ENCODE peak calls at places on chromosomes 5 and 9, in five cellular contexts. One of them, this sample, is unnamed.

GRCh38 chr9:87233916-87234455 is 263.7 kb upstream of the DAPK1 start:
- DNase-seq in head of caudate nucleus: no peak
- DNase-seq in anterior cingulate cortex: no peak
- DNase-seq in activated effector memory CD4-positive, alpha-beta T cell treated with anti-CD3 and anti-CD28 coated beads, Interleukin-2, amount 50 U/mL, for 16 hours: no peak
- DNase-seq in RCC 7860: no peak
- DNase-seq in this sample: no peak

GRCh38 chr9:85004818-85005413 is 335.4 kb downstream of the NTRK2 start:
- DNase-seq in head of caudate nucleus: no peak
- DNase-seq in anterior cingulate cortex: no peak
- DNase-seq in activated effector memory CD4-positive, alpha-beta T cell treated with anti-CD3 and anti-CD28 coated beads, Interleukin-2, amount 50 U/mL, for 16 hours: no peak
- DNase-seq in RCC 7860: no peak
- DNase-seq in this sample: no peak

GRCh38 chr9:73863924-73864323 is 633.2 kb upstream of the RORB start:
- DNase-seq in head of caudate nucleus: no peak
- DNase-seq in anterior cingulate cortex: no peak
- DNase-seq in activated effector memory CD4-positive, alpha-beta T cell treated with anti-CD3 and anti-CD28 coated beads, Interleukin-2, amount 50 U/mL, for 16 hours: no peak
- DNase-seq in RCC 7860: peak
- DNase-seq in this sample: no peak

GRCh38 chr5:131635755-131636479 is 888 bp upstream of the RAPGEF6 start:
- DNase-seq in head of caudate nucleus: no peak
- DNase-seq in anterior cingulate cortex: no peak
- DNase-seq in activated effector memory CD4-positive, alpha-beta T cell treated with anti-CD3 and anti-CD28 coated beads, Interleukin-2, amount 50 U/mL, for 16 hours: no peak
- DNase-seq in RCC 7860: peak
- DNase-seq in this sample: no peak

GRCh38 chr5:93874080-93874479 is 132.7 kb upstream of the POU5F2 start:
- DNase-seq in head of caudate nucleus: no peak
- DNase-seq in anterior cingulate cortex: no peak
- DNase-seq in activated effector memory CD4-positive, alpha-beta T cell treated with anti-CD3 and anti-CD28 coated beads, Interleukin-2, amount 50 U/mL, for 16 hours: no peak
- DNase-seq in RCC 7860: no peak
- DNase-seq in this sample: no peak

GRCh38 chr9:99720455-99721050 is 101.1 kb upstream of the NR4A3 start:
- DNase-seq in head of caudate nucleus: no peak
- DNase-seq in anterior cingulate cortex: no peak
- DNase-seq in activated effector memory CD4-positive, alpha-beta T cell treated with anti-CD3 and anti-CD28 coated beads, Interleukin-2, amount 50 U/mL, for 16 hours: no peak
- DNase-seq in RCC 7860: no peak
- DNase-seq in this sample: no peak

GRCh38 chr5:168299372-168299771 is 7.9 kb downstream of the WWC1 start:
- DNase-seq in head of caudate nucleus: peak
- DNase-seq in anterior cingulate cortex: no peak
- DNase-seq in activated effector memory CD4-positive, alpha-beta T cell treated with anti-CD3 and anti-CD28 coated beads, Interleukin-2, amount 50 U/mL, for 16 hours: no peak
- DNase-seq in RCC 7860: no peak
- DNase-seq in this sample: no peak

GRCh38 chr5:151171521-151171920 is 13.9 kb upstream of the ANXA6 start:
- DNase-seq in head of caudate nucleus: no peak
- DNase-seq in anterior cingulate cortex: no peak
- DNase-seq in activated effector memory CD4-positive, alpha-beta T cell treated with anti-CD3 and anti-CD28 coated beads, Interleukin-2, amount 50 U/mL, for 16 hours: no peak
- DNase-seq in RCC 7860: no peak
- DNase-seq in this sample: no peak

GRCh38 chr9:128887049-128887448 is 5.1 kb downstream of the LRRC8A start:
- DNase-seq in head of caudate nucleus: no peak
- DNase-seq in anterior cingulate cortex: no peak
- DNase-seq in activated effector memory CD4-positive, alpha-beta T cell treated with anti-CD3 and anti-CD28 coated beads, Interleukin-2, amount 50 U/mL, for 16 hours: no peak
- DNase-seq in RCC 7860: no peak
- DNase-seq in this sample: no peak

GRCh38 chr9:112890106-112891081 is at the start of gene SLC46A2:
- DNase-seq in head of caudate nucleus: no peak
- DNase-seq in anterior cingulate cortex: no peak
- DNase-seq in activated effector memory CD4-positive, alpha-beta T cell treated with anti-CD3 and anti-CD28 coated beads, Interleukin-2, amount 50 U/mL, for 16 hours: no peak
- DNase-seq in RCC 7860: no peak
- DNase-seq in this sample: no peak

GRCh38 chr5:136062563-136063274 is 33.9 kb downstream of the TGFBI start:
- DNase-seq in head of caudate nucleus: no peak
- DNase-seq in anterior cingulate cortex: no peak
- DNase-seq in activated effector memory CD4-positive, alpha-beta T cell treated with anti-CD3 and anti-CD28 coated beads, Interleukin-2, amount 50 U/mL, for 16 hours: no peak
- DNase-seq in RCC 7860: peak
- DNase-seq in this sample: no peak

GRCh38 chr5:94613583-94613982 is 4.8 kb downstream of the KIAA0825 start:
- DNase-seq in head of caudate nucleus: no peak
- DNase-seq in anterior cingulate cortex: no peak
- DNase-seq in activated effector memory CD4-positive, alpha-beta T cell treated with anti-CD3 and anti-CD28 coated beads, Interleukin-2, amount 50 U/mL, for 16 hours: no peak
- DNase-seq in RCC 7860: no peak
- DNase-seq in this sample: no peak

GRCh38 chr5:55969956-55970355 is 24.8 kb downstream of the IL6ST start:
- DNase-seq in head of caudate nucleus: no peak
- DNase-seq in anterior cingulate cortex: no peak
- DNase-seq in activated effector memory CD4-positive, alpha-beta T cell treated with anti-CD3 and anti-CD28 coated beads, Interleukin-2, amount 50 U/mL, for 16 hours: no peak
- DNase-seq in RCC 7860: no peak
- DNase-seq in this sample: no peak

GRCh38 chr9:37967681-37968080 is 63.8 kb upstream of the SLC25A51 start:
- DNase-seq in head of caudate nucleus: no peak
- DNase-seq in anterior cingulate cortex: no peak
- DNase-seq in activated effector memory CD4-positive, alpha-beta T cell treated with anti-CD3 and anti-CD28 coated beads, Interleukin-2, amount 50 U/mL, for 16 hours: no peak
- DNase-seq in RCC 7860: no peak
- DNase-seq in this sample: no peak

GRCh38 chr9:128420060-128420650 is 502 bp upstream of the CERCAM start:
- DNase-seq in head of caudate nucleus: peak
- DNase-seq in anterior cingulate cortex: peak
- DNase-seq in activated effector memory CD4-positive, alpha-beta T cell treated with anti-CD3 and anti-CD28 coated beads, Interleukin-2, amount 50 U/mL, for 16 hours: peak
- DNase-seq in RCC 7860: peak
- DNase-seq in this sample: no peak

GRCh38 chr9:120542701-120543490 is 37.1 kb downstream of the CDK5RAP2 start:
- DNase-seq in head of caudate nucleus: no peak
- DNase-seq in anterior cingulate cortex: no peak
- DNase-seq in activated effector memory CD4-positive, alpha-beta T cell treated with anti-CD3 and anti-CD28 coated beads, Interleukin-2, amount 50 U/mL, for 16 hours: no peak
- DNase-seq in RCC 7860: no peak
- DNase-seq in this sample: no peak

GRCh38 chr5:54620583-54620933 is 103.0 kb downstream of the SNX18 start:
- DNase-seq in head of caudate nucleus: no peak
- DNase-seq in anterior cingulate cortex: no peak
- DNase-seq in activated effector memory CD4-positive, alpha-beta T cell treated with anti-CD3 and anti-CD28 coated beads, Interleukin-2, amount 50 U/mL, for 16 hours: no peak
- DNase-seq in RCC 7860: no peak
- DNase-seq in this sample: no peak

This sample was measured in putamen.